ENCODE peak calls at places on chromosomes 6 and 20, in eight cellular contexts. M, P, K, W, O, N, Z and C are unnamed samples.

GRCh38 chr6:45965787-45966186 is 49.9 kb downstream of the CLIC5 start:
- DNase-seq in N (no peak), W (no peak), K (peak; percentile 77), O (no peak), P (peak; percentile 88), Z (no peak), M (no peak), C (no peak)

GRCh38 chr6:138605958-138606357 is 106.7 kb upstream of the NHSL1 start:
- DNase-seq in O (no peak), Z (no peak), K (no peak), N (no peak), M (no peak), W (no peak), P (no peak), C (no peak)

GRCh38 chr6:15871211-15871770 is 208.5 kb upstream of the DTNBP1 start:
- DNase-seq in W (no peak), O (no peak), N (no peak), M (no peak), Z (no peak), P (no peak), K (no peak), C (no peak)

GRCh38 chr20:9838378-9839295 is at the start of gene PAK5:
- DNase-seq in O (no peak), Z (no peak), N (no peak), M (no peak), K (peak; percentile 8), W (no peak), P (peak; percentile 43), C (peak; percentile 93)

GRCh38 chr20:19783966-19784401 is 25.9 kb downstream of the RIN2 start:
- DNase-seq in O (peak; percentile 52), Z (no peak), W (no peak), P (peak; percentile 94), N (no peak), M (no peak), K (peak; percentile 66), C (no peak)

GRCh38 chr6:39298061-39298460 is 16.2 kb downstream of the KCNK17 start:
- DNase-seq in W (no peak), M (no peak), O (no peak), Z (peak; percentile 42), P (no peak), K (no peak), N (no peak), C (no peak)

GRCh38 chr20:50679753-50680105 is 11.6 kb downstream of the RIPOR3 start:
- DNase-seq in O (no peak), Z (no peak), M (no peak), N (no peak), K (no peak), W (no peak), P (no peak), C (no peak)

GRCh38 chr6:28807682-28808280 is 116.0 kb downstream of the TRIM27 start:
- DNase-seq in Z (no peak), K (peak; percentile 80), O (no peak), W (no peak), M (no peak), N (peak; percentile 49), P (peak; percentile 74), C (peak; percentile 88)

GRCh38 chr6:35842381-35842780 is 37.2 kb downstream of the LHFPL5 start:
- DNase-seq in O (no peak), Z (no peak), M (no peak), P (no peak), K (no peak), N (no peak), W (no peak), C (no peak)

GRCh38 chr20:63253438-63254236 is 626 bp downstream of the NKAIN4 start:
- DNase-seq in P (no peak), O (no peak), Z (no peak), K (no peak), W (no peak), M (no peak), N (no peak), C (no peak)

GRCh38 chr20:19129976-19130612 is 82.3 kb upstream of the SLC24A3 start:
- DNase-seq in M (no peak), N (no peak), K (no peak), O (no peak), W (no peak), Z (no peak), P (no peak), C (no peak)